ENCODE peak calls at places on chromosomes 16 and 17, in ten cellular contexts. L is psoas muscle, V is stomach, Z is heart right ventricle, A is PC-3, B is prostate gland, S is lung, J is sigmoid colon, W is HCT116, N is body of pancreas. P is an unnamed sample. For H3K4me1, the result is how much of the 10 kb centered on the place peaks cover.

GRCh38 chr16:89193021-89193575 is 7.2 kb downstream of the SLC22A31 start:
- DNase-seq in L (peak), V (peak), Z (peak), A (peak), B (no peak), S (peak), J (no peak), W (peak), N (no peak), P (peak)

GRCh38 chr16:29641561-29641960 is 21.5 kb upstream of the SPN start:
- DNase-seq in L (peak), V (no peak), Z (no peak), A (no peak), B (no peak), S (no peak), J (no peak), W (no peak), N (no peak), P (no peak)

GRCh38 chr16:86986809-86987487 is 330.2 kb downstream of the C16orf95 start:
- DNase-seq in L (no peak), V (no peak), Z (no peak), A (no peak), B (no peak), S (no peak), J (no peak), W (no peak), N (no peak), P (no peak)

GRCh38 chr16:10661236-10661635 is 33.5 kb downstream of the TEKT5 start:
- DNase-seq in L (no peak), V (no peak), Z (no peak), A (no peak), B (no peak), S (no peak), J (no peak), W (no peak), N (no peak), P (no peak)

GRCh38 chr17:50638851-50639767 is 4.4 kb downstream of the ABCC3 start:
- DNase-seq in L (peak), V (peak), Z (peak), A (peak), B (peak), S (peak), J (peak), W (peak), N (peak), P (peak)

GRCh38 chr16:46568472-46569230 is 52.5 kb downstream of the SHCBP1 start:
- DNase-seq in L (peak), V (no peak), Z (no peak), A (no peak), B (no peak), S (no peak), J (no peak), W (no peak), N (no peak), P (no peak)

GRCh38 chr17:82867763-82868325 is 28.0 kb upstream of the ZNF750 start:
- DNase-seq in L (peak), V (no peak), Z (no peak), A (no peak), B (no peak), S (no peak), J (no peak), W (no peak), N (no peak), P (no peak)

GRCh38 chr17:30173649-30174048 is 57.0 kb downstream of the NSRP1 start:
- DNase-seq in L (no peak), V (no peak), Z (no peak), A (no peak), B (no peak), S (no peak), J (no peak), W (no peak), N (no peak), P (no peak)

GRCh38 chr17:41308251-41308917 is 725 bp downstream of the KRTAP16-1 start:
- DNase-seq in L (peak), V (no peak), Z (peak), A (no peak), B (peak), S (no peak), J (no peak), W (no peak), N (no peak), P (peak)

GRCh38 chr16:89473791-89474414 is 16.5 kb downstream of the ANKRD11 start:
- DNase-seq in L (peak), V (no peak), Z (no peak), A (peak), B (no peak), S (no peak), J (no peak), W (no peak), N (no peak), P (no peak)

GRCh38 chr17:51365090-51365489 is 104.7 kb downstream of the UTP18 start:
- DNase-seq in L (no peak), V (no peak), Z (no peak), A (no peak), B (no peak), S (no peak), J (no peak), W (no peak), N (no peak), P (no peak)

GRCh38 chr16:81164481-81164880 is 68.3 kb upstream of the GCSH start:
- DNase-seq in L (no peak), V (no peak), Z (no peak), A (no peak), B (no peak), S (no peak), J (no peak), W (no peak), N (no peak), P (no peak)

GRCh38 chr17:21215935-21216334 is 2.0 kb upstream of the TMEM11 start:
- DNase-seq in L (no peak), V (no peak), Z (no peak), A (peak), B (no peak), S (no peak), J (no peak), W (no peak), N (no peak), P (no peak)

GRCh38 chr17:47720754-47721533 is 12.1 kb upstream of the TBX21 start:
- DNase-seq in L (no peak), V (no peak), Z (no peak), A (peak), B (peak), S (no peak), J (no peak), W (peak), N (no peak), P (no peak)

GRCh38 chr17:47620503-47621245 is 29.0 kb upstream of the KPNB1 start:
- DNase-seq in L (no peak), V (no peak), Z (no peak), A (peak), B (no peak), S (no peak), J (no peak), W (peak), N (no peak), P (no peak)

GRCh38 chr16:11797957-11798299 is 870 bp upstream of the ZC3H7A start:
- DNase-seq in L (no peak), V (no peak), Z (no peak), A (peak), B (no peak), S (no peak), J (no peak), W (no peak), N (peak), P (no peak)

DNA sequence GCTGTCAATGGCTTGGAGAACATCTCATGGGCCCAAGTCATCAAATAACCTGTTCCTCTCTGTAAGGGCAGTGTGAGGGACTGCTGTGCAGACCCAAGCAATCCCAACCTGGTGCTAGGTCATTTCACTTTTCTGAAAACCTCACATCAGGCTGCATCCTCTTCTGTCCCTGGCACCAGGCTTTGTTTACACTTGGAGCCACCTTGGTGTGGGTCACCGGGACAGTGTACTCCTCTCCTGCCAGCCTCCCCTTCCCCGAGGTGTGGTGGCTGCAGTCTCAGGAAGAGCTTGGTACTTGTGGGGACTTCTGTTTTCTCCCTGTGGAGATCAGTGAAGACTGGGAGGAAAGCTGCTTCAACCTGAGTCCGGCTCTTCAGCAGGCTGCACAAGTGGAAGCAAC is 12.4 kb downstream of the SLC7A6OS start:
- DNase-seq in L (no peak), V (no peak), Z (no peak), A (no peak), B (no peak), S (no peak), J (no peak), W (no peak), N (no peak), P (no peak)
- H3K4me1 ChIP-seq in L (under half), V (under half), Z (half or more), A (under half), B (under half), S (under half), J (under half), W (under half), N (under half), P (half or more)

DNA sequence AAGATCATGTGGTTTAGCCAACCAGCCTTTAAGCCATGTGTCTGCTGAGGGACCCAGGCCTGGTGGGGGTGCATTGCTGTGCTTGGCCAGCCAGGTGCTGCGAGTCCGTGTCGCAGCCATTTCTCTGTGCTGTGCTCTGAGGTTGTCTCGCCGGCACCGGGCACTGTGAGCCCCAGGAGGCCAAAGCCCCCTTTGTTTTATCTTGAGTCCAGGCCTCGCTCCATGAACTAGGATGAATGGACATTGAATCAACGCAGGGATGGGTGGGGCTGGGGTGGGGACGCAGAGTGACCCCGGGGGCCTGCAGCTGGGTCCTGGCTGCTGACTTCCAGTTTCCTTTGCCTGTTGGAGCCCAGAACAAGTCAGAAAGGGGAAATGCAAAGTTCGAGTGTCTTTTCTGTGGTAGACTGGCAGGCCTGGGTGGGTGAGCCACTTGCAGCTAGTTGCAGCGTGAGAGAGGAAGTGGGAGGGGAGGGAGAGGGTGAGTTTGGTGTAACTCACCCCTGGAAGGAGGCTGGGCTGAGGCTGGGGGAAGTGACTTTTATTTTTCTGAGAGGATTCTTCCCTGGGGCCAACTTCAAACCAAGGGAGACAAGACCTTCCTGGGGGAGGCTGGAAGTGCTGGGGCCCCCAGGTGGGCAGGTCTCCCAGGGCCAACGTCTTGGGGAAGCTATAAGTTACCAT is 324.7 kb downstream of the SEC14L1 start:
- DNase-seq in L (no peak), V (peak), Z (peak), A (peak), B (no peak), S (peak), J (peak), W (no peak), N (no peak), P (peak)
- H3K4me3 ChIP-seq in L (no peak), V (no peak), Z (no peak), A (no peak), B (no peak), S (no peak), J (no peak), W (no peak), N (no peak), P (no peak)

GRCh38 chr16:58011652-58012051 is 10.4 kb downstream of the USB1 start:
- DNase-seq in L (no peak), V (no peak), Z (no peak), A (no peak), B (no peak), S (no peak), J (no peak), W (no peak), N (no peak), P (no peak)
- TF ChIP-seq CTCF in L (no peak), V (no peak), Z (no peak), A (no peak), B (no peak), S (no peak), J (no peak), W (no peak), N (no peak), P (no peak)

DNA sequence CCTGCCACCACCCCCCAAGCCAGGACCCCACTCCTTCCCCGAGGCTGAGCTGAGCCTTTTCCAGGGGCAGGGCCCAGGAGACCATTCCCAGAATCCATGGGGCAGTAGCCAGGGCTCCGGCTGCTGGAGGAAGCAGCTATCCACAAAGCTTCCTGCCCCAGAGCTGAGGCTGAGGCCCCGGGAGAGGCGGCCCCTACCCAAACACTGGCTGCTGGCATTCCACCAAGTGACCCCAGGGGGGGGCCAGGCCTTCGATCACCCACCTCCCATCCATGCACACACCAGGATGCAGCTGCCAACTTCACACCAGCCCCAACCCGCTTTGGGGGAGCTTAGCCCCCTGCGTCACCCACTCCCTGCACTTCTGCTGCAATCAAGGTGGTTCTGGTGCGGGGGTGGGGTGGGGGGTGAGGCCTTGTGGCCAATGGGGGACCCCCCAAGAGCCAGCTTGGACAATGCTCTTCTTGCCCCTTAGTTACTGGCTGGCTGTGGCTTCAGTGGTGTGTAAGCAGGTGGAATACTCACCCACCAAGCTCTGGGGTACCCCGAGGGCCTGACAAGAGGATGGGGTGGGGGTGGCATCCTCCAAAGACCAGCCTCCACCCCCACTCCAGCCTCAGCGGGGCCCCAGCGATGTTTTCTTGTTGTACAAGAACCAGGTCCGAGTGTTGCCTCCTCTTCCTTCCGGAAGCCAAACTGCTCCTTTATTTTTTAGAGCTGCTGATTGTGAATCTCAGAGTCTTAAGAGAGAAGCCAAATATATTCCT is 16.8 kb downstream of the MYBBP1A start:
- DNase-seq in L (no peak), V (no peak), Z (no peak), A (no peak), B (no peak), S (no peak), J (peak), W (no peak), N (no peak), P (no peak)
- H3K4me1 ChIP-seq in L (under half), V (half or more), Z (half or more), A (under half), B (under half), S (under half), J (under half), W (under half), N (under half), P (half or more)

GRCh38 chr16:50156590-50156989 is 3.5 kb downstream of the TENT4B start:
- DNase-seq in L (no peak), V (no peak), Z (no peak), A (no peak), B (no peak), S (no peak), J (no peak), W (no peak), N (no peak), P (no peak)

GRCh38 chr16:50161950-50162349 is 8.8 kb downstream of the TENT4B start:
- DNase-seq in L (no peak), V (no peak), Z (no peak), A (no peak), B (no peak), S (no peak), J (no peak), W (no peak), N (no peak), P (no peak)

GRCh38 chr16:50155925-50156324 is 2.8 kb downstream of the TENT4B start:
- DNase-seq in L (no peak), V (no peak), Z (no peak), A (no peak), B (no peak), S (no peak), J (no peak), W (no peak), N (no peak), P (no peak)

GRCh38 chr16:50165473-50165872 is 12.4 kb downstream of the TENT4B start:
- DNase-seq in L (no peak), V (no peak), Z (no peak), A (no peak), B (no peak), S (no peak), J (no peak), W (no peak), N (no peak), P (no peak)

DNA sequence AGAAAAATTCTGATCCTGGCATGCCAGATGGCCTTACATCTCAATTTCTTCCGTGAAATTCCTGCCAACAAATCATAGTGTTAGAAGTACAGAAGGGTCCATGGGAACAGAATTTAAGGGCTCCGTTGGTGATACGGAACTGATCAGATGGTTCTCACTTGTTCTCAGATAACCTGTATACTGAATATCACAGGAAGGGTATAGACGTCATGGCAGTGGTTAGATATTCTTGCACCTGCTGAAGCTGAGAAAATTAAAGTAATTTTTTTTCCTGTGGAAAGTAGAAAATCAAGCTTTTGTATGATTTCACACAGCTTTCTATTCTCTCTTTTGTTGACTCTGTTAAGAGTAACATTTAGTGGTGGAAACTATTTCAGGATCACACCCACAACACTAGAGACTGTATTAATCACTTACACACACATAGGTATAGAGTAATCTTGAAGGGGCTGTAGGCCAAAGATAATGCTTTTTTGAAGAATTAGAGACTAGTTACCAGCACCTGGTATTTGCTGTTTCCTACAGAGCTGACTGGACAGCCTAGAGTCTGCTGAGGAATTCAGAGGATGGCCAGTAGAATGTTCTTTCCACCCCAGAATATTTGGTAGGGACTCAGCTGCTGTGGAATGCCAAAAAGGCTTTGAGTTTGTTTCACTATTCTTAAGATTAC is 7.5 kb downstream of the TENT4B start:
- DNase-seq in L (no peak), V (no peak), Z (no peak), A (no peak), B (no peak), S (no peak), J (no peak), W (no peak), N (no peak), P (no peak)
- H3K4me3 ChIP-seq in L (no peak), V (no peak), Z (no peak), A (no peak), B (no peak), S (no peak), J (no peak), W (no peak), N (no peak), P (no peak)

GRCh38 chr17:28740406-28741357 is 3.1 kb upstream of the TRAF4 start:
- DNase-seq in L (peak), V (no peak), Z (no peak), A (no peak), B (no peak), S (no peak), J (no peak), W (no peak), N (no peak), P (no peak)
- TF ChIP-seq CTCF in L (no peak), V (no peak), Z (no peak), A (no peak), B (no peak), S (no peak), J (no peak), W (no peak), N (no peak), P (no peak)

GRCh38 chr17:73305845-73306836 is 5.7 kb downstream of the CDC42EP4 start:
- DNase-seq in L (no peak), V (no peak), Z (no peak), A (no peak), B (no peak), S (no peak), J (no peak), W (no peak), N (no peak), P (no peak)
- H3K4me1 ChIP-seq in L (under half), V (half or more), Z (half or more), A (half or more), B (under half), S (under half), J (half or more), W (half or more), N (half or more), P (half or more)